ENCODE peak calls at places on chromosomes 11 and 22, in seven cellular contexts. O, B, Q, N, A, S and Z are unnamed samples.

GRCh38 chr11:85682330-85683305 is 3.4 kb downstream of the CCDC89 start:
- DNase-seq in O (peak), N (peak), S (peak), Q (peak), B (peak), A (peak), Z (no peak)

GRCh38 chr11:282171-282570 is 4.0 kb downstream of the NLRP6 start:
- DNase-seq in B (no peak), O (no peak), S (no peak), N (no peak), A (no peak), Q (no peak), Z (peak)

GRCh38 chr11:827146-827860 is 416 bp upstream of the CRACR2B start:
- DNase-seq in Q (no peak), B (peak), N (no peak), S (peak), O (no peak), A (peak), Z (peak)

GRCh38 chr22:38462960-38463784 is 4.7 kb upstream of the KDELR3 start:
- DNase-seq in B (no peak), N (no peak), Q (no peak), S (no peak), A (no peak), O (no peak), Z (no peak)

GRCh38 chr11:64299847-64300648 is at the start of gene CATSPERZ:
- DNase-seq in N (no peak), S (no peak), Q (no peak), B (no peak), O (no peak), A (no peak), Z (peak)

GRCh38 chr11:64858467-64859401 is 14.3 kb upstream of the CDC42BPG start:
- DNase-seq in A (peak), B (no peak), Q (no peak), O (peak), S (peak), N (no peak), Z (peak)

GRCh38 chr11:31780078-31780971 is 30.8 kb downstream of the PAX6 start:
- DNase-seq in O (no peak), Q (no peak), B (no peak), S (no peak), A (no peak), N (peak), Z (no peak)

GRCh38 chr11:75945925-75946324 is 130.9 kb downstream of the UVRAG start:
- DNase-seq in B (no peak), Q (no peak), O (no peak), N (no peak), A (no peak), S (no peak), Z (no peak)

GRCh38 chr11:36540998-36541397 is 26.8 kb upstream of the RAG1 start:
- DNase-seq in O (no peak), A (peak), S (no peak), Q (peak), B (peak), N (peak), Z (peak)

GRCh38 chr22:23922921-23923320 is 28.7 kb downstream of the MIF start:
- DNase-seq in B (no peak), Q (no peak), N (no peak), S (no peak), O (no peak), A (no peak), Z (no peak)

GRCh38 chr11:92865352-92865751 is 104.1 kb upstream of the MTNR1B start:
- DNase-seq in Q (no peak), B (no peak), N (peak), O (no peak), A (no peak), S (no peak), Z (no peak)

GRCh38 chr11:72069787-72070251 is 10.5 kb downstream of the NUMA1 start:
- DNase-seq in O (no peak), S (peak), N (peak), B (peak), Q (peak), A (peak), Z (peak)

GRCh38 chr11:128862421-128862820 is 4.7 kb downstream of the KCNJ1 start:
- DNase-seq in A (no peak), B (no peak), N (no peak), Q (no peak), S (no peak), O (no peak), Z (no peak)

GRCh38 chr11:16831281-16832192 is 93.1 kb downstream of the C11orf58 start:
- DNase-seq in N (no peak), O (no peak), A (no peak), B (no peak), S (no peak), Q (no peak), Z (no peak)

GRCh38 chr11:35393093-35393492 is 26.3 kb downstream of the SLC1A2 start:
- DNase-seq in Q (no peak), S (no peak), N (peak), B (no peak), O (no peak), A (no peak), Z (no peak)

GRCh38 chr22:32281092-32281491 is 25.9 kb upstream of the SLC5A4 start:
- DNase-seq in S (no peak), Q (no peak), A (no peak), O (no peak), N (peak), B (no peak), Z (no peak)

GRCh38 chr11:130070109-130070828 is 575 bp downstream of the APLP2 start:
- DNase-seq in Q (peak), S (peak), B (peak), A (peak), O (peak), N (peak), Z (peak)

GRCh38 chr11:60119708-60120107 is 31.2 kb downstream of the MS4A2 start:
- DNase-seq in N (no peak), Q (no peak), B (no peak), A (no peak), O (no peak), S (no peak), Z (no peak)

GRCh38 chr22:35361001-35361551 is 19.8 kb upstream of the HMOX1 start:
- DNase-seq in S (no peak), Q (no peak), O (no peak), B (no peak), N (no peak), A (no peak), Z (peak)

DNA sequence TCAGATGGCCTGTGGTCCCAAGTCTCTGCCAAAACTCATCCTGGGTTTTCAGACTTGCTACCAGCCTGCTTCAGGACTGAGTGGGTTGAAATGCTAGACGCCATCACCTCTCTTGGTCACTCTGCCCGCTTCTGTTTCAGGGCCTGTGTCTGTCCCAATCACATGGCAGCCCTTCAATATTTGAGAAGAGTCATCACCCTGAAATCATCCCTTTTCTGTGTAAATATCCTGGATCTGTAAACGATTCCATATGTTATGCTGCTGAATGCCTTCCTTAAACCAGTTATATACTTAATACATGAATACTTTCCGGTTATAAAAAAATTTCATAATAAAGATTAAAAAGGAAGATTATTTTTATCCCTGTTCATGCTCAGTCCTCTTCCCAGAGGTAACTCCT is 39.8 kb upstream of the TLCD5 start:
- DNase-seq in B (no peak), Q (no peak), S (no peak), N (no peak), O (no peak), A (no peak), Z (no peak)
- H3K27ac ChIP-seq in B (no peak), Q (no peak), S (no peak), N (no peak), O (no peak), A (no peak), Z (no peak)

DNA sequence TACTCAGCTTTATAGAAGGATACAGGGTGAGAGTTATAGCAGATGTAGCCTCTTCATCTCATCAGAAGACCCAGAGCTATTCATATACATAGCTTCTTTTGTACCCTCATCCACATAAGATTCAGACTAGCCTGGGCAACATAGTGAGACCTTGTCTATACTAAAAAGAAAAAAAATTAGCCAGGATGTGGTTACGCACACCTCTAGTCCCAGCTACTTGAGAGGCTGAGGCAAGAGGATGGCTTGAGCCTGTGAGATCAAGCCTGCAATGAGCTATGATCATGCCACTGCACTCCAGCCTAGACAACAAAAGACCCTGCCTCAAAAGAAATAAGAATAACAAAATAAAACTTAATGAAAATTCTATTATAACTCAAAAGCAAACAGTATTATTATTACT is 36.7 kb upstream of the B3GNT6 start:
- DNase-seq in S (no peak), B (no peak), N (no peak), A (no peak), O (no peak), Q (no peak), Z (no peak)
- H3K27ac ChIP-seq in S (no peak), B (no peak), N (no peak), A (no peak), O (no peak), Q (no peak), Z (no peak)

DNA sequence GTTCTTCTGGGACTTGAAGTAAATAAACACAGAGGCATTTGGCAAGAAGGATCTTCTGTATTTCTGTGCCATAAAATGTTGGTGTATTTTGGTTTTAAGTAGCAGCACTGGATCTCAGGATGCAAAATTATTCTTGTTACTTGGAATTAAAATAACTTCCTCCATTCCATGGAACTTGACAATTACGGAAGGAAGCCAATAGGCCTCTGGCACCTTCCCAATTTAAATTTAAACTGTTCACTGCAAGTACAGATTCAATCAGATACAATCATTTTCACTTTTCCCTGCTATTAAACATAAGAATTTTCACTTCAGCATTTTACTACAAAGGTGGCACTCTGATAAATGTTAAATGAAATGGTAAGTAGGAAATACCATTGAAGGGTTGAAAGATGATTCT is 288.5 kb downstream of the CASP12 start:
- DNase-seq in A (no peak), S (no peak), N (no peak), O (no peak), Q (no peak), B (no peak), Z (no peak)
- H3K27ac ChIP-seq in A (peak), S (no peak), N (no peak), O (no peak), Q (no peak), B (peak), Z (no peak)

GRCh38 chr11:122883682-122883981 is 1.1 kb downstream of the JHY start:
- DNase-seq in B (no peak), N (no peak), A (no peak), Q (no peak), O (no peak), S (no peak), Z (no peak)
- H3K27ac ChIP-seq in B (peak), N (no peak), A (peak), Q (peak), O (peak), S (peak), Z (peak)

GRCh38 chr11:74754507-74755255 is 6.0 kb downstream of the RNF169 start:
- DNase-seq in O (no peak), B (no peak), N (peak), Q (no peak), S (no peak), A (no peak), Z (no peak)
- H3K27ac ChIP-seq in O (no peak), B (peak), N (peak), Q (peak), S (no peak), A (peak), Z (no peak)

GRCh38 chr22:47293368-47294221 is 531.1 kb downstream of the TBC1D22A start:
- DNase-seq in O (no peak), N (no peak), B (no peak), A (no peak), S (no peak), Q (no peak), Z (no peak)
- H3K27ac ChIP-seq in O (no peak), N (no peak), B (no peak), A (peak), S (peak), Q (no peak), Z (no peak)

DNA sequence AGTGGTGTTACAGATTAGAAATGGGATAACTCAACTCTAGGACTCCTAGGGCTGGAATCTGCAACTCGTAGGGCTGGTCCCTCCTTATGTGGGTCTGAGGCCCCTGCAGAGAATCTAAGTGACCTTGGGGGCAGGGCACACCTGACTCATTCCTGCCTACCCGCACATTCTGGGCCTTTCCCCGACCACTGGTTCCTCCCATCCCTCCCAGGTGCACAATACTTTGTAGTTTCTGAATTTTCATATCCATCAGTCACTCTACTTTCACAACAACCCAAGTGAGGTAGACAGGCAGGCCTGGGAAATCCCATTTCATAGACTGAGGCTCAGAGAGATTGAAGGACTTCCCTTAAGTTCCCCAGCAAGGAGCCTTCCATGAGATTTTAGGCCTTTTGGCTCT is 1.5 kb downstream of the CYB5R2 start:
- DNase-seq in A (no peak), B (no peak), N (no peak), O (no peak), S (no peak), Q (no peak), Z (no peak)
- H3K27ac ChIP-seq in A (peak), B (no peak), N (no peak), O (no peak), S (no peak), Q (no peak), Z (no peak)

GRCh38 chr11:67195971-67196418 is 70.3 kb upstream of the GRK2 start:
- DNase-seq in S (no peak), A (no peak), B (no peak), Q (no peak), O (no peak), N (peak), Z (peak)
- H3K27ac ChIP-seq in S (peak), A (no peak), B (no peak), Q (no peak), O (no peak), N (no peak), Z (peak)

GRCh38 chr11:45432100-45432499 is 146.0 kb upstream of the SYT13 start:
- DNase-seq in S (no peak), N (no peak), A (no peak), B (no peak), O (no peak), Q (no peak), Z (no peak)
- H3K27ac ChIP-seq in S (no peak), N (no peak), A (no peak), B (no peak), O (no peak), Q (no peak), Z (no peak)